ENCODE peak calls at places on chromosome 20, in five cellular contexts. R is NB4; V is NCI-H69; H is naive thymus-derived CD8-positive, alpha-beta T cell; G is sciatic nerve. L is an unnamed sample.

GRCh38 chr20:2754426-2754825 is 46.0 kb downstream of the CPXM1 start:
- DNase-seq in R (no peak), H (no peak), V (no peak), G (peak), L (no peak)

GRCh38 chr20:19913927-19914614 is 103.1 kb upstream of the NAA20 start:
- DNase-seq in G (no peak), H (no peak), V (peak), R (peak), L (no peak)

GRCh38 chr20:32231847-32232246 is 24.2 kb downstream of the POFUT1 start:
- DNase-seq in H (peak), G (no peak), R (peak), V (no peak), L (no peak)

GRCh38 chr20:13028001-13028400 is 19.2 kb downstream of the SPTLC3 start:
- DNase-seq in R (no peak), V (no peak), H (no peak), G (no peak), L (no peak)

GRCh38 chr20:14865169-14865568 is 527.8 kb upstream of the FLRT3 start:
- DNase-seq in H (no peak), G (no peak), R (no peak), V (no peak), L (no peak)

GRCh38 chr20:63071541-63072181 is 64.9 kb upstream of the BHLHE23 start:
- DNase-seq in H (no peak), R (no peak), G (no peak), V (peak), L (peak)

GRCh38 chr20:46174469-46175126 is 56.5 kb downstream of the CD40 start:
- DNase-seq in H (peak), R (peak), V (no peak), G (peak), L (peak)

GRCh38 chr20:45833883-45834796 is 541 bp downstream of the SNX21 start:
- DNase-seq in V (peak), R (peak), H (peak), G (peak), L (peak)

GRCh38 chr20:3766832-3767433 is 620 bp downstream of the ADISSP start:
- DNase-seq in R (peak), G (no peak), V (peak), H (peak), L (no peak)

GRCh38 chr20:3706774-3707507 is 5.5 kb downstream of the SIGLEC1 start:
- DNase-seq in V (no peak), H (no peak), G (no peak), R (no peak), L (no peak)

GRCh38 chr20:3577366-3577765 is 85.8 kb downstream of the GFRA4 start:
- DNase-seq in V (no peak), H (no peak), G (no peak), R (no peak), L (no peak)

GRCh38 chr20:6053064-6053775 is 640 bp downstream of the LRRN4 start:
- DNase-seq in H (no peak), V (no peak), R (no peak), G (no peak), L (no peak)

GRCh38 chr20:10113746-10114145 is 79.0 kb downstream of the ANKEF1 start:
- DNase-seq in G (no peak), R (no peak), V (peak), H (no peak), L (no peak)

GRCh38 chr20:56788041-56788670 is 159.1 kb downstream of the TFAP2C start:
- DNase-seq in R (peak), V (no peak), H (no peak), G (no peak), L (no peak)

L was measured in H1.